ENCODE peak calls at places on chromosome 15, in four cellular contexts. G, H, F and I are unnamed samples.

GRCh38 chr15:89114974-89115373 is 26.7 kb downstream of the ABHD2 start:
- DNase-seq in G (no peak), H (no peak), F (peak), I (no peak)

GRCh38 chr15:60611592-60612346 is 132.8 kb upstream of the ICE2 start:
- DNase-seq in G (no peak), H (no peak), F (no peak), I (no peak)

GRCh38 chr15:84734794-84735479 is 13.5 kb upstream of the ZNF592 start:
- DNase-seq in G (peak), H (peak), F (no peak), I (peak)

GRCh38 chr15:60397772-60398445 is at the start of gene ANXA2:
- DNase-seq in G (peak), H (peak), F (peak), I (peak)

GRCh38 chr15:68375191-68375631 is 56.8 kb downstream of the ITGA11 start:
- DNase-seq in G (no peak), H (no peak), F (peak), I (no peak)

GRCh38 chr15:82898961-82899360 is 53.6 kb downstream of the HOMER2 start:
- DNase-seq in G (no peak), H (no peak), F (no peak), I (no peak)

GRCh38 chr15:90184786-90185704 is 16.1 kb upstream of the SEMA4B start:
- DNase-seq in G (peak), H (peak), F (peak), I (peak)

GRCh38 chr15:49255966-49256759 is 86.1 kb downstream of the GALK2 start:
- DNase-seq in G (no peak), H (no peak), F (no peak), I (no peak)

GRCh38 chr15:67967871-67968423 is 86.2 kb upstream of the PIAS1 start:
- DNase-seq in G (peak), H (peak), F (peak), I (peak)

GRCh38 chr15:88911766-88912118 is 1.4 kb downstream of the MFGE8 start:
- DNase-seq in G (no peak), H (no peak), F (peak), I (peak)

GRCh38 chr15:77358545-77359240 is 61.2 kb downstream of the PEAK1 start:
- DNase-seq in G (no peak), H (no peak), F (no peak), I (no peak)

GRCh38 chr15:74128785-74129350 is 1.5 kb upstream of the ISLR2 start:
- DNase-seq in G (no peak), H (no peak), F (no peak), I (peak)

GRCh38 chr15:74795961-74796625 is 14.2 kb downstream of the CSK start:
- DNase-seq in G (no peak), H (no peak), F (no peak), I (no peak)

GRCh38 chr15:89383635-89384604 is 49.3 kb upstream of the POLG start:
- DNase-seq in G (no peak), H (peak), F (peak), I (no peak)

GRCh38 chr15:67945951-67946700 is 106.3 kb upstream of the RNU6-1 start:
- DNase-seq in G (no peak), H (no peak), F (no peak), I (no peak)

GRCh38 chr15:92733090-92733933 is 77.7 kb upstream of the FAM174B start:
- DNase-seq in G (no peak), H (no peak), F (no peak), I (peak)

GRCh38 chr15:66151809-66152208 is 101.7 kb downstream of the MEGF11 start:
- DNase-seq in G (no peak), H (no peak), F (no peak), I (no peak)

GRCh38 chr15:49270541-49271421 is 100.7 kb downstream of the GALK2 start:
- DNase-seq in G (no peak), H (no peak), F (no peak), I (no peak)

GRCh38 chr15:73994912-73995622 is 551 bp downstream of the PML start:
- DNase-seq in G (no peak), H (no peak), F (peak), I (no peak)

GRCh38 chr15:90681480-90681879 is 35.7 kb upstream of the BLM start:
- DNase-seq in G (no peak), H (no peak), F (peak), I (no peak)

GRCh38 chr15:91706366-91707032 is 147.0 kb upstream of the SLCO3A1 start:
- DNase-seq in G (peak), H (peak), F (peak), I (peak)

GRCh38 chr15:88127477-88127799 is 129.1 kb downstream of the NTRK3 start:
- DNase-seq in G (no peak), H (no peak), F (no peak), I (no peak)

GRCh38 chr15:100891316-100892012 is 11.8 kb downstream of the ALDH1A3 start:
- DNase-seq in G (no peak), H (no peak), F (no peak), I (no peak)

GRCh38 chr15:90221251-90221900 is 12.4 kb downstream of the CIB1 start:
- DNase-seq in G (peak), H (peak), F (peak), I (peak)